ENCODE peak calls at places on chromosomes 3 and 15, in ten cellular contexts. One of them, this sample, is unnamed.
A peak's percentile ranks its signal among the peaks of the same experiment; 100 is the strongest.

GRCh38 chr3:112555535-112556170 is 6.1 kb downstream of the ATG3 start:
- DNase-seq in left cardiac atrium: no peak
- DNase-seq in substantia nigra: no peak
- DNase-seq in T1000: no peak
- DNase-seq in SHP77: no peak
- DNase-seq in KG1: no peak
- DNase-seq in stimulated activated CD8-positive, alpha-beta memory T cell treated with anti-CD3 and anti-CD28 coated beads, Interleukin-12 subunit alpha, Interleukin-12 subunit beta, amount 100 ng/mL, for 4 hours: no peak
- DNase-seq in lower leg skin: no peak
- DNase-seq in posterior vena cava: no peak
- DNase-seq in NCI-H748 treated with DMSO at 0.1 percent for 48 hours: no peak
- DNase-seq in this sample: peak; percentile 2

GRCh38 chr15:85706779-85707518 is 87.8 kb downstream of the KLHL25 start:
- DNase-seq in left cardiac atrium: peak; percentile 58
- DNase-seq in substantia nigra: no peak
- DNase-seq in T1000: no peak
- DNase-seq in SHP77: no peak
- DNase-seq in KG1: no peak
- DNase-seq in stimulated activated CD8-positive, alpha-beta memory T cell treated with anti-CD3 and anti-CD28 coated beads, Interleukin-12 subunit alpha, Interleukin-12 subunit beta, amount 100 ng/mL, for 4 hours: no peak
- DNase-seq in lower leg skin: no peak
- DNase-seq in posterior vena cava: no peak
- DNase-seq in NCI-H748 treated with DMSO at 0.1 percent for 48 hours: no peak
- DNase-seq in this sample: peak; percentile 26

GRCh38 chr3:107032111-107032510 is 345.1 kb upstream of the CCDC54 start:
- DNase-seq in left cardiac atrium: no peak
- DNase-seq in substantia nigra: no peak
- DNase-seq in T1000: no peak
- DNase-seq in SHP77: no peak
- DNase-seq in KG1: no peak
- DNase-seq in stimulated activated CD8-positive, alpha-beta memory T cell treated with anti-CD3 and anti-CD28 coated beads, Interleukin-12 subunit alpha, Interleukin-12 subunit beta, amount 100 ng/mL, for 4 hours: no peak
- DNase-seq in lower leg skin: no peak
- DNase-seq in posterior vena cava: no peak
- DNase-seq in NCI-H748 treated with DMSO at 0.1 percent for 48 hours: no peak
- DNase-seq in this sample: no peak

GRCh38 chr15:39313467-39313866 is 267.4 kb upstream of the THBS1 start:
- DNase-seq in left cardiac atrium: no peak
- DNase-seq in substantia nigra: no peak
- DNase-seq in T1000: no peak
- DNase-seq in SHP77: no peak
- DNase-seq in KG1: no peak
- DNase-seq in stimulated activated CD8-positive, alpha-beta memory T cell treated with anti-CD3 and anti-CD28 coated beads, Interleukin-12 subunit alpha, Interleukin-12 subunit beta, amount 100 ng/mL, for 4 hours: no peak
- DNase-seq in lower leg skin: no peak
- DNase-seq in posterior vena cava: no peak
- DNase-seq in NCI-H748 treated with DMSO at 0.1 percent for 48 hours: no peak
- DNase-seq in this sample: no peak

GRCh38 chr15:38714309-38715072 is 149.9 kb upstream of the RASGRP1 start:
- DNase-seq in left cardiac atrium: no peak
- DNase-seq in substantia nigra: no peak
- DNase-seq in T1000: peak; percentile 66
- DNase-seq in SHP77: no peak
- DNase-seq in KG1: no peak
- DNase-seq in stimulated activated CD8-positive, alpha-beta memory T cell treated with anti-CD3 and anti-CD28 coated beads, Interleukin-12 subunit alpha, Interleukin-12 subunit beta, amount 100 ng/mL, for 4 hours: no peak
- DNase-seq in lower leg skin: no peak
- DNase-seq in posterior vena cava: no peak
- DNase-seq in NCI-H748 treated with DMSO at 0.1 percent for 48 hours: no peak
- DNase-seq in this sample: peak; percentile 83

GRCh38 chr3:30370681-30371271 is 235.6 kb upstream of the TGFBR2 start:
- DNase-seq in left cardiac atrium: no peak
- DNase-seq in substantia nigra: no peak
- DNase-seq in T1000: no peak
- DNase-seq in SHP77: no peak
- DNase-seq in KG1: no peak
- DNase-seq in stimulated activated CD8-positive, alpha-beta memory T cell treated with anti-CD3 and anti-CD28 coated beads, Interleukin-12 subunit alpha, Interleukin-12 subunit beta, amount 100 ng/mL, for 4 hours: no peak
- DNase-seq in lower leg skin: no peak
- DNase-seq in posterior vena cava: no peak
- DNase-seq in NCI-H748 treated with DMSO at 0.1 percent for 48 hours: peak; percentile 53
- DNase-seq in this sample: peak; percentile 19

GRCh38 chr3:157738441-157738840 is 235.2 kb upstream of the VEPH1 start:
- DNase-seq in left cardiac atrium: no peak
- DNase-seq in substantia nigra: no peak
- DNase-seq in T1000: no peak
- DNase-seq in SHP77: no peak
- DNase-seq in KG1: no peak
- DNase-seq in stimulated activated CD8-positive, alpha-beta memory T cell treated with anti-CD3 and anti-CD28 coated beads, Interleukin-12 subunit alpha, Interleukin-12 subunit beta, amount 100 ng/mL, for 4 hours: no peak
- DNase-seq in lower leg skin: no peak
- DNase-seq in posterior vena cava: no peak
- DNase-seq in NCI-H748 treated with DMSO at 0.1 percent for 48 hours: no peak
- DNase-seq in this sample: no peak

GRCh38 chr15:39236375-39236774 is 344.5 kb upstream of the THBS1 start:
- DNase-seq in left cardiac atrium: no peak
- DNase-seq in substantia nigra: no peak
- DNase-seq in T1000: no peak
- DNase-seq in SHP77: no peak
- DNase-seq in KG1: no peak
- DNase-seq in stimulated activated CD8-positive, alpha-beta memory T cell treated with anti-CD3 and anti-CD28 coated beads, Interleukin-12 subunit alpha, Interleukin-12 subunit beta, amount 100 ng/mL, for 4 hours: no peak
- DNase-seq in lower leg skin: no peak
- DNase-seq in posterior vena cava: no peak
- DNase-seq in NCI-H748 treated with DMSO at 0.1 percent for 48 hours: no peak
- DNase-seq in this sample: no peak

GRCh38 chr15:76576526-76577279 is 240.1 kb downstream of the ISL2 start:
- DNase-seq in left cardiac atrium: peak; percentile 87
- DNase-seq in substantia nigra: no peak
- DNase-seq in T1000: no peak
- DNase-seq in SHP77: no peak
- DNase-seq in KG1: no peak
- DNase-seq in stimulated activated CD8-positive, alpha-beta memory T cell treated with anti-CD3 and anti-CD28 coated beads, Interleukin-12 subunit alpha, Interleukin-12 subunit beta, amount 100 ng/mL, for 4 hours: no peak
- DNase-seq in lower leg skin: peak; percentile 84
- DNase-seq in posterior vena cava: peak; percentile 93
- DNase-seq in NCI-H748 treated with DMSO at 0.1 percent for 48 hours: no peak
- DNase-seq in this sample: peak; percentile 28

GRCh38 chr15:88650556-88650955 is 11.7 kb downstream of the ISG20 start:
- DNase-seq in left cardiac atrium: no peak
- DNase-seq in substantia nigra: no peak
- DNase-seq in T1000: no peak
- DNase-seq in SHP77: no peak
- DNase-seq in KG1: no peak
- DNase-seq in stimulated activated CD8-positive, alpha-beta memory T cell treated with anti-CD3 and anti-CD28 coated beads, Interleukin-12 subunit alpha, Interleukin-12 subunit beta, amount 100 ng/mL, for 4 hours: no peak
- DNase-seq in lower leg skin: peak; percentile 76
- DNase-seq in posterior vena cava: peak; percentile 26
- DNase-seq in NCI-H748 treated with DMSO at 0.1 percent for 48 hours: no peak
- DNase-seq in this sample: no peak

GRCh38 chr15:57506422-57506821 is 85.3 kb upstream of the MYZAP start:
- DNase-seq in left cardiac atrium: no peak
- DNase-seq in substantia nigra: no peak
- DNase-seq in T1000: no peak
- DNase-seq in SHP77: no peak
- DNase-seq in KG1: no peak
- DNase-seq in stimulated activated CD8-positive, alpha-beta memory T cell treated with anti-CD3 and anti-CD28 coated beads, Interleukin-12 subunit alpha, Interleukin-12 subunit beta, amount 100 ng/mL, for 4 hours: no peak
- DNase-seq in lower leg skin: no peak
- DNase-seq in posterior vena cava: no peak
- DNase-seq in NCI-H748 treated with DMSO at 0.1 percent for 48 hours: no peak
- DNase-seq in this sample: no peak

GRCh38 chr15:58555168-58556027 is 123.6 kb downstream of the LIPC start:
- DNase-seq in left cardiac atrium: no peak
- DNase-seq in substantia nigra: no peak
- DNase-seq in T1000: no peak
- DNase-seq in SHP77: no peak
- DNase-seq in KG1: no peak
- DNase-seq in stimulated activated CD8-positive, alpha-beta memory T cell treated with anti-CD3 and anti-CD28 coated beads, Interleukin-12 subunit alpha, Interleukin-12 subunit beta, amount 100 ng/mL, for 4 hours: no peak
- DNase-seq in lower leg skin: peak; percentile 79
- DNase-seq in posterior vena cava: no peak
- DNase-seq in NCI-H748 treated with DMSO at 0.1 percent for 48 hours: no peak
- DNase-seq in this sample: no peak

GRCh38 chr3:120172070-120172469 is 77.8 kb upstream of the GSK3B start:
- DNase-seq in left cardiac atrium: peak; percentile 36
- DNase-seq in substantia nigra: no peak
- DNase-seq in T1000: peak; percentile 59
- DNase-seq in SHP77: no peak
- DNase-seq in KG1: no peak
- DNase-seq in stimulated activated CD8-positive, alpha-beta memory T cell treated with anti-CD3 and anti-CD28 coated beads, Interleukin-12 subunit alpha, Interleukin-12 subunit beta, amount 100 ng/mL, for 4 hours: no peak
- DNase-seq in lower leg skin: no peak
- DNase-seq in posterior vena cava: no peak
- DNase-seq in NCI-H748 treated with DMSO at 0.1 percent for 48 hours: no peak
- DNase-seq in this sample: peak; percentile 77

GRCh38 chr15:88498991-88499390 is 31.5 kb downstream of the MRPS11 start:
- DNase-seq in left cardiac atrium: no peak
- DNase-seq in substantia nigra: no peak
- DNase-seq in T1000: no peak
- DNase-seq in SHP77: no peak
- DNase-seq in KG1: no peak
- DNase-seq in stimulated activated CD8-positive, alpha-beta memory T cell treated with anti-CD3 and anti-CD28 coated beads, Interleukin-12 subunit alpha, Interleukin-12 subunit beta, amount 100 ng/mL, for 4 hours: no peak
- DNase-seq in lower leg skin: no peak
- DNase-seq in posterior vena cava: no peak
- DNase-seq in NCI-H748 treated with DMSO at 0.1 percent for 48 hours: no peak
- DNase-seq in this sample: no peak

GRCh38 chr3:28077566-28077965 is 163.9 kb upstream of the CMC1 start:
- DNase-seq in left cardiac atrium: peak; percentile 58
- DNase-seq in substantia nigra: no peak
- DNase-seq in T1000: no peak
- DNase-seq in SHP77: no peak
- DNase-seq in KG1: no peak
- DNase-seq in stimulated activated CD8-positive, alpha-beta memory T cell treated with anti-CD3 and anti-CD28 coated beads, Interleukin-12 subunit alpha, Interleukin-12 subunit beta, amount 100 ng/mL, for 4 hours: no peak
- DNase-seq in lower leg skin: no peak
- DNase-seq in posterior vena cava: peak; percentile 68
- DNase-seq in NCI-H748 treated with DMSO at 0.1 percent for 48 hours: no peak
- DNase-seq in this sample: peak; percentile 26

GRCh38 chr3:13553686-13554085 is 4.8 kb downstream of the FBLN2 start:
- DNase-seq in left cardiac atrium: peak; percentile 30
- DNase-seq in substantia nigra: no peak
- DNase-seq in T1000: no peak
- DNase-seq in SHP77: no peak
- DNase-seq in KG1: no peak
- DNase-seq in stimulated activated CD8-positive, alpha-beta memory T cell treated with anti-CD3 and anti-CD28 coated beads, Interleukin-12 subunit alpha, Interleukin-12 subunit beta, amount 100 ng/mL, for 4 hours: no peak
- DNase-seq in lower leg skin: no peak
- DNase-seq in posterior vena cava: no peak
- DNase-seq in NCI-H748 treated with DMSO at 0.1 percent for 48 hours: no peak
- DNase-seq in this sample: no peak

GRCh38 chr3:4633078-4634004 is 140.2 kb downstream of the ITPR1 start:
- DNase-seq in left cardiac atrium: no peak
- DNase-seq in substantia nigra: no peak
- DNase-seq in T1000: no peak
- DNase-seq in SHP77: no peak
- DNase-seq in KG1: peak; percentile 42
- DNase-seq in stimulated activated CD8-positive, alpha-beta memory T cell treated with anti-CD3 and anti-CD28 coated beads, Interleukin-12 subunit alpha, Interleukin-12 subunit beta, amount 100 ng/mL, for 4 hours: no peak
- DNase-seq in lower leg skin: no peak
- DNase-seq in posterior vena cava: no peak
- DNase-seq in NCI-H748 treated with DMSO at 0.1 percent for 48 hours: peak; percentile 17
- DNase-seq in this sample: peak; percentile 83

GRCh38 chr15:83200162-83200561 is 7.5 kb downstream of the HDGFL3 start:
- DNase-seq in left cardiac atrium: no peak
- DNase-seq in substantia nigra: no peak
- DNase-seq in T1000: no peak
- DNase-seq in SHP77: no peak
- DNase-seq in KG1: no peak
- DNase-seq in stimulated activated CD8-positive, alpha-beta memory T cell treated with anti-CD3 and anti-CD28 coated beads, Interleukin-12 subunit alpha, Interleukin-12 subunit beta, amount 100 ng/mL, for 4 hours: no peak
- DNase-seq in lower leg skin: no peak
- DNase-seq in posterior vena cava: no peak
- DNase-seq in NCI-H748 treated with DMSO at 0.1 percent for 48 hours: no peak
- DNase-seq in this sample: peak; percentile 16

GRCh38 chr15:45457215-45457614 is 65.3 kb downstream of the SLC30A4 start:
- DNase-seq in left cardiac atrium: no peak
- DNase-seq in substantia nigra: no peak
- DNase-seq in T1000: no peak
- DNase-seq in SHP77: no peak
- DNase-seq in KG1: no peak
- DNase-seq in stimulated activated CD8-positive, alpha-beta memory T cell treated with anti-CD3 and anti-CD28 coated beads, Interleukin-12 subunit alpha, Interleukin-12 subunit beta, amount 100 ng/mL, for 4 hours: no peak
- DNase-seq in lower leg skin: peak; percentile 82
- DNase-seq in posterior vena cava: no peak
- DNase-seq in NCI-H748 treated with DMSO at 0.1 percent for 48 hours: no peak
- DNase-seq in this sample: no peak

GRCh38 chr3:190306513-190307163 is 15.6 kb downstream of the CLDN1 start:
- DNase-seq in left cardiac atrium: no peak
- DNase-seq in substantia nigra: no peak
- DNase-seq in T1000: no peak
- DNase-seq in SHP77: peak; percentile 67
- DNase-seq in KG1: no peak
- DNase-seq in stimulated activated CD8-positive, alpha-beta memory T cell treated with anti-CD3 and anti-CD28 coated beads, Interleukin-12 subunit alpha, Interleukin-12 subunit beta, amount 100 ng/mL, for 4 hours: no peak
- DNase-seq in lower leg skin: no peak
- DNase-seq in posterior vena cava: no peak
- DNase-seq in NCI-H748 treated with DMSO at 0.1 percent for 48 hours: peak; percentile 64
- DNase-seq in this sample: peak; percentile 24

GRCh38 chr15:29003446-29004233 is 117.9 kb downstream of the APBA2 start:
- DNase-seq in left cardiac atrium: no peak
- DNase-seq in substantia nigra: no peak
- DNase-seq in T1000: no peak
- DNase-seq in SHP77: no peak
- DNase-seq in KG1: no peak
- DNase-seq in stimulated activated CD8-positive, alpha-beta memory T cell treated with anti-CD3 and anti-CD28 coated beads, Interleukin-12 subunit alpha, Interleukin-12 subunit beta, amount 100 ng/mL, for 4 hours: no peak
- DNase-seq in lower leg skin: no peak
- DNase-seq in posterior vena cava: peak; percentile 50
- DNase-seq in NCI-H748 treated with DMSO at 0.1 percent for 48 hours: no peak
- DNase-seq in this sample: no peak

GRCh38 chr3:106030620-106030945 is 161.8 kb upstream of the CBLB start:
- DNase-seq in left cardiac atrium: no peak
- DNase-seq in substantia nigra: no peak
- DNase-seq in T1000: no peak
- DNase-seq in SHP77: no peak
- DNase-seq in KG1: no peak
- DNase-seq in stimulated activated CD8-positive, alpha-beta memory T cell treated with anti-CD3 and anti-CD28 coated beads, Interleukin-12 subunit alpha, Interleukin-12 subunit beta, amount 100 ng/mL, for 4 hours: no peak
- DNase-seq in lower leg skin: no peak
- DNase-seq in posterior vena cava: no peak
- DNase-seq in NCI-H748 treated with DMSO at 0.1 percent for 48 hours: no peak
- DNase-seq in this sample: peak; percentile 58

GRCh38 chr3:52188586-52189404 is 9.2 kb upstream of the ALAS1 start:
- DNase-seq in left cardiac atrium: no peak
- DNase-seq in substantia nigra: no peak
- DNase-seq in T1000: no peak
- DNase-seq in SHP77: no peak
- DNase-seq in KG1: no peak
- DNase-seq in stimulated activated CD8-positive, alpha-beta memory T cell treated with anti-CD3 and anti-CD28 coated beads, Interleukin-12 subunit alpha, Interleukin-12 subunit beta, amount 100 ng/mL, for 4 hours: no peak
- DNase-seq in lower leg skin: no peak
- DNase-seq in posterior vena cava: no peak
- DNase-seq in NCI-H748 treated with DMSO at 0.1 percent for 48 hours: no peak
- DNase-seq in this sample: no peak

GRCh38 chr3:117411991-117412390 is 702.4 kb downstream of the TUSC7 start:
- DNase-seq in left cardiac atrium: no peak
- DNase-seq in substantia nigra: no peak
- DNase-seq in T1000: no peak
- DNase-seq in SHP77: no peak
- DNase-seq in KG1: peak; percentile 82
- DNase-seq in stimulated activated CD8-positive, alpha-beta memory T cell treated with anti-CD3 and anti-CD28 coated beads, Interleukin-12 subunit alpha, Interleukin-12 subunit beta, amount 100 ng/mL, for 4 hours: no peak
- DNase-seq in lower leg skin: no peak
- DNase-seq in posterior vena cava: no peak
- DNase-seq in NCI-H748 treated with DMSO at 0.1 percent for 48 hours: no peak
- DNase-seq in this sample: no peak

GRCh38 chr15:62844564-62845235 is 197.8 kb upstream of the TPM1 start:
- DNase-seq in left cardiac atrium: no peak
- DNase-seq in substantia nigra: no peak
- DNase-seq in T1000: no peak
- DNase-seq in SHP77: no peak
- DNase-seq in KG1: no peak
- DNase-seq in stimulated activated CD8-positive, alpha-beta memory T cell treated with anti-CD3 and anti-CD28 coated beads, Interleukin-12 subunit alpha, Interleukin-12 subunit beta, amount 100 ng/mL, for 4 hours: no peak
- DNase-seq in lower leg skin: peak; percentile 67
- DNase-seq in posterior vena cava: no peak
- DNase-seq in NCI-H748 treated with DMSO at 0.1 percent for 48 hours: no peak
- DNase-seq in this sample: peak; percentile 11

GRCh38 chr3:152177757-152178156 is 91.0 kb upstream of the MBNL1 start:
- DNase-seq in left cardiac atrium: no peak
- DNase-seq in substantia nigra: no peak
- DNase-seq in T1000: no peak
- DNase-seq in SHP77: no peak
- DNase-seq in KG1: no peak
- DNase-seq in stimulated activated CD8-positive, alpha-beta memory T cell treated with anti-CD3 and anti-CD28 coated beads, Interleukin-12 subunit alpha, Interleukin-12 subunit beta, amount 100 ng/mL, for 4 hours: no peak
- DNase-seq in lower leg skin: no peak
- DNase-seq in posterior vena cava: no peak
- DNase-seq in NCI-H748 treated with DMSO at 0.1 percent for 48 hours: no peak
- DNase-seq in this sample: no peak

GRCh38 chr3:15899438-15899837 is 101.7 kb upstream of the ANKRD28 start:
- DNase-seq in left cardiac atrium: no peak
- DNase-seq in substantia nigra: no peak
- DNase-seq in T1000: peak; percentile 10
- DNase-seq in SHP77: no peak
- DNase-seq in KG1: no peak
- DNase-seq in stimulated activated CD8-positive, alpha-beta memory T cell treated with anti-CD3 and anti-CD28 coated beads, Interleukin-12 subunit alpha, Interleukin-12 subunit beta, amount 100 ng/mL, for 4 hours: no peak
- DNase-seq in lower leg skin: no peak
- DNase-seq in posterior vena cava: no peak
- DNase-seq in NCI-H748 treated with DMSO at 0.1 percent for 48 hours: no peak
- DNase-seq in this sample: peak; percentile 64

GRCh38 chr3:11692251-11692813 is 48.6 kb upstream of the VGLL4 start:
- DNase-seq in left cardiac atrium: no peak
- DNase-seq in substantia nigra: no peak
- DNase-seq in T1000: no peak
- DNase-seq in SHP77: no peak
- DNase-seq in KG1: no peak
- DNase-seq in stimulated activated CD8-positive, alpha-beta memory T cell treated with anti-CD3 and anti-CD28 coated beads, Interleukin-12 subunit alpha, Interleukin-12 subunit beta, amount 100 ng/mL, for 4 hours: no peak
- DNase-seq in lower leg skin: no peak
- DNase-seq in posterior vena cava: no peak
- DNase-seq in NCI-H748 treated with DMSO at 0.1 percent for 48 hours: no peak
- DNase-seq in this sample: no peak